ENCODE peak calls at places on chromosome 1, in seven cellular contexts. D is epithelial cell of esophagus; F is occipital lobe; S is RWPE1; O is AG08395; E is stimulated activated CD4-positive, alpha-beta T cell treated with anti-CD3 and anti-CD28 coated beads, Interleukin-2, amount 100 ng/mL, for 48 hours; P is NAMALWA. B is an unnamed sample.
A peak's percentile ranks its signal among the peaks of the same experiment; 100 is the strongest.

GRCh38 chr1:7460807-7461206 is 310.3 kb upstream of the VAMP3 start:
- DNase-seq in D (no peak), F (no peak), S (no peak), O (no peak), E (no peak), P (no peak), B (no peak)

GRCh38 chr1:37673920-37674319 is 18.4 kb upstream of the CDCA8 start:
- DNase-seq in D (no peak), F (no peak), S (no peak), O (peak; percentile 24), E (peak; percentile 31), P (no peak), B (no peak)

GRCh38 chr1:32247452-32247851 is 430 bp downstream of the FAM167B start:
- DNase-seq in D (no peak), F (no peak), S (no peak), O (no peak), E (no peak), P (no peak), B (no peak)

GRCh38 chr1:59979551-59980070 is 53.0 kb upstream of the CYP2J2 start:
- DNase-seq in D (no peak), F (no peak), S (no peak), O (no peak), E (no peak), P (no peak), B (no peak)

GRCh38 chr1:201038537-201038936 is 15.0 kb upstream of the KIF21B start:
- DNase-seq in D (no peak), F (no peak), S (no peak), O (no peak), E (no peak), P (no peak), B (no peak)

GRCh38 chr1:81650741-81651140 is 150.0 kb upstream of the ADGRL2 start:
- DNase-seq in D (no peak), F (no peak), S (no peak), O (no peak), E (no peak), P (no peak), B (no peak)

GRCh38 chr1:42263019-42263418 is 72.0 kb downstream of the FOXJ3 start:
- DNase-seq in D (no peak), F (no peak), S (no peak), O (no peak), E (no peak), P (no peak), B (no peak)

GRCh38 chr1:32014199-32014936 is 700 bp downstream of the KHDRBS1 start:
- DNase-seq in D (peak; percentile 61), F (peak; percentile 49), S (peak; percentile 57), O (peak; percentile 51), E (peak; percentile 11), P (peak; percentile 30), B (no peak)

GRCh38 chr1:115980998-115981993 is 5.0 kb downstream of the SLC22A15 start:
- DNase-seq in D (peak; percentile 62), F (no peak), S (peak; percentile 43), O (peak; percentile 70), E (no peak), P (peak; percentile 52), B (no peak)

GRCh38 chr1:113135460-113135859 is 62.5 kb downstream of the LRIG2 start:
- DNase-seq in D (no peak), F (no peak), S (no peak), O (no peak), E (no peak), P (no peak), B (no peak)

GRCh38 chr1:36650200-36651065 is 167.7 kb upstream of the CSF3R start:
- DNase-seq in D (peak; percentile 62), F (peak; percentile 22), S (peak; percentile 67), O (peak; percentile 63), E (peak; percentile 72), P (peak; percentile 69), B (no peak)

GRCh38 chr1:188583133-188583532 is 1754.4 kb downstream of the PLA2G4A start:
- DNase-seq in D (no peak), F (no peak), S (no peak), O (no peak), E (no peak), P (no peak), B (no peak)

GRCh38 chr1:153119491-153119971 is 6.2 kb upstream of the SPRR2F start:
- DNase-seq in D (no peak), F (no peak), S (no peak), O (no peak), E (no peak), P (no peak), B (peak; percentile 89)

GRCh38 chr1:229563701-229564100 is 5.2 kb upstream of the ABCB10 start:
- DNase-seq in D (no peak), F (no peak), S (no peak), O (no peak), E (no peak), P (no peak), B (no peak)

B was measured in NCI-H187 treated with DMSO at 0.1 percent for 48 hours.